ENCODE peak calls at places on chromosome 2, in nine cellular contexts. W, D, F, B, T, I, R, E and Z are unnamed samples.

GRCh38 chr2:239190921-239191885 is 209.6 kb downstream of the HDAC4 start:
- DNase-seq in R (no peak), F (no peak), D (no peak), B (no peak), T (peak), W (peak), I (no peak), E (no peak), Z (peak)

GRCh38 chr2:201908901-201909300 is 102.6 kb downstream of the CDK15 start:
- DNase-seq in E (no peak), I (peak), B (peak), T (no peak), R (no peak), D (no peak), F (no peak), W (no peak), Z (no peak)

GRCh38 chr2:10632230-10632629 is 57.5 kb downstream of the NOL10 start:
- DNase-seq in B (no peak), D (no peak), T (no peak), F (no peak), R (no peak), E (no peak), I (no peak), W (no peak), Z (no peak)

GRCh38 chr2:24993797-24994196 is 22.0 kb upstream of the DNAJC27 start:
- DNase-seq in E (no peak), R (no peak), F (no peak), B (peak), T (no peak), D (no peak), W (no peak), I (no peak), Z (no peak)

GRCh38 chr2:1989216-1989615 is 244.9 kb upstream of the PXDN start:
- DNase-seq in W (no peak), T (no peak), E (no peak), B (no peak), R (no peak), F (no peak), D (no peak), I (no peak), Z (peak)

GRCh38 chr2:7841751-7842150 is 840.1 kb upstream of the ID2 start:
- DNase-seq in T (no peak), R (no peak), E (no peak), D (no peak), W (no peak), B (no peak), F (no peak), I (no peak), Z (no peak)

GRCh38 chr2:240250985-240251847 is 110.8 kb upstream of the OTOS start:
- DNase-seq in W (peak), R (peak), D (no peak), F (peak), E (no peak), B (peak), I (no peak), T (peak), Z (peak)

GRCh38 chr2:215832791-215833190 is 180.6 kb downstream of the MREG start:
- DNase-seq in D (no peak), F (peak), R (peak), W (no peak), T (no peak), E (no peak), B (no peak), I (no peak), Z (no peak)

GRCh38 chr2:96540136-96540535 is 3.6 kb downstream of the ARID5A start:
- DNase-seq in R (peak), D (no peak), F (no peak), E (no peak), I (no peak), W (no peak), B (peak), T (peak), Z (no peak)

GRCh38 chr2:13638181-13638580 is 921.4 kb downstream of the TRIB2 start:
- DNase-seq in T (no peak), F (no peak), D (no peak), R (no peak), I (no peak), W (no peak), E (no peak), B (peak), Z (no peak)

GRCh38 chr2:234329202-234329930 is 167.5 kb downstream of the ARL4C start:
- DNase-seq in F (no peak), D (no peak), W (no peak), T (no peak), I (no peak), R (no peak), E (no peak), B (peak), Z (no peak)

GRCh38 chr2:124323321-124323720 is 298.2 kb downstream of the CNTNAP5 start:
- DNase-seq in E (no peak), B (no peak), I (no peak), W (no peak), R (peak), T (no peak), F (no peak), D (no peak), Z (no peak)

GRCh38 chr2:91442246-91442905 is 2750.9 kb downstream of the RPIA start:
- DNase-seq in F (no peak), E (no peak), B (no peak), D (peak), R (no peak), T (peak), W (peak), I (no peak), Z (peak)

GRCh38 chr2:126761981-126762878 is 106.3 kb downstream of the GYPC start:
- DNase-seq in B (no peak), F (no peak), T (peak), R (no peak), I (no peak), D (no peak), W (no peak), E (no peak), Z (peak)

GRCh38 chr2:200735061-200735460 is 76.6 kb upstream of the BZW1 start:
- DNase-seq in W (no peak), I (no peak), R (no peak), D (no peak), T (no peak), F (no peak), B (no peak), E (no peak), Z (peak)

GRCh38 chr2:212921061-212921460 is 230.4 kb downstream of the IKZF2 start:
- DNase-seq in R (no peak), B (no peak), E (no peak), D (no peak), I (no peak), T (no peak), F (no peak), W (no peak), Z (no peak)

GRCh38 chr2:149645391-149645790 is 57.8 kb upstream of the MMADHC start:
- DNase-seq in T (no peak), B (peak), E (no peak), I (no peak), D (no peak), R (no peak), W (no peak), F (no peak), Z (no peak)

GRCh38 chr2:240479561-240479960 is 44.1 kb downstream of the GPC1 start:
- DNase-seq in W (no peak), D (no peak), F (no peak), R (no peak), E (no peak), B (no peak), I (no peak), T (peak), Z (no peak)

GRCh38 chr2:100178085-100178788 is 35.8 kb upstream of the AFF3 start:
- DNase-seq in B (peak), W (peak), D (no peak), F (no peak), I (no peak), E (peak), R (peak), T (no peak), Z (no peak)

GRCh38 chr2:61853086-61853847 is 593 bp downstream of the FAM161A start:
- DNase-seq in E (no peak), F (peak), D (peak), R (peak), B (no peak), I (no peak), W (peak), T (peak), Z (no peak)

GRCh38 chr2:186205243-186205642 is 280.8 kb upstream of the ZC3H15 start:
- DNase-seq in F (no peak), E (no peak), I (no peak), D (no peak), W (no peak), B (no peak), T (no peak), R (no peak), Z (no peak)

GRCh38 chr2:392921-393270 is 105.0 kb upstream of the ALKAL2 start:
- DNase-seq in W (no peak), D (no peak), F (no peak), R (no peak), E (no peak), T (no peak), B (no peak), I (no peak), Z (no peak)

GRCh38 chr2:46257980-46258379 is 39.2 kb upstream of the EPAS1 start:
- DNase-seq in B (no peak), F (no peak), T (no peak), R (no peak), E (no peak), W (no peak), D (no peak), I (no peak), Z (no peak)

GRCh38 chr2:147449323-147450080 is 395.3 kb upstream of the ACVR2A start:
- DNase-seq in B (no peak), F (no peak), W (no peak), D (no peak), R (no peak), T (no peak), E (no peak), I (no peak), Z (no peak)

GRCh38 chr2:147389218-147389617 is 455.6 kb upstream of the ACVR2A start:
- DNase-seq in D (no peak), B (no peak), F (no peak), R (no peak), E (no peak), W (no peak), T (no peak), I (no peak), Z (no peak)

GRCh38 chr2:218816561-218817011 is 15.0 kb downstream of the PRKAG3 start:
- DNase-seq in I (no peak), R (no peak), D (no peak), F (no peak), W (no peak), B (no peak), E (no peak), T (no peak), Z (peak)

GRCh38 chr2:224145751-224146355 is 106.8 kb upstream of the SERPINE2 start:
- DNase-seq in W (no peak), D (no peak), I (peak), E (no peak), F (no peak), B (peak), R (peak), T (no peak), Z (no peak)

GRCh38 chr2:128196026-128196822 is 105.2 kb downstream of the UGGT1 start:
- DNase-seq in I (no peak), W (no peak), F (peak), E (no peak), R (no peak), T (no peak), B (peak), D (no peak), Z (no peak)

GRCh38 chr2:9770308-9771100 is 72.8 kb upstream of the TAF1B start:
- DNase-seq in R (peak), W (peak), E (peak), T (peak), D (peak), B (peak), F (peak), I (peak), Z (no peak)

GRCh38 chr2:61356261-61356957 is 114.5 kb downstream of the USP34 start:
- DNase-seq in E (no peak), I (no peak), B (peak), W (no peak), R (peak), F (no peak), T (no peak), D (no peak), Z (no peak)

GRCh38 chr2:101331202-101331601 is 22.7 kb upstream of the RNF149 start:
- DNase-seq in E (no peak), F (no peak), W (no peak), T (no peak), D (no peak), I (no peak), B (no peak), R (no peak), Z (no peak)

GRCh38 chr2:20165677-20166509 is 59.0 kb downstream of the SDC1 start:
- DNase-seq in R (no peak), B (no peak), I (no peak), W (no peak), E (no peak), F (no peak), T (peak), D (no peak), Z (no peak)

GRCh38 chr2:24421668-24422067 is 61.3 kb upstream of the ITSN2 start:
- DNase-seq in D (peak), W (peak), E (peak), B (peak), I (no peak), F (peak), R (peak), T (no peak), Z (no peak)

GRCh38 chr2:20378891-20379519 is 28.4 kb upstream of the PUM2 start:
- DNase-seq in D (no peak), I (no peak), T (peak), F (peak), R (peak), W (peak), B (peak), E (peak), Z (peak)

GRCh38 chr2:225400060-225400511 is 576 bp downstream of the NYAP2 start:
- DNase-seq in I (no peak), E (peak), W (peak), T (no peak), F (no peak), R (peak), B (peak), D (peak), Z (no peak)

GRCh38 chr2:75260946-75261345 is 61.6 kb upstream of the TACR1 start:
- DNase-seq in D (no peak), W (no peak), I (no peak), E (no peak), B (no peak), R (no peak), T (no peak), F (no peak), Z (no peak)

GRCh38 chr2:71799013-71799575 is 345.7 kb downstream of the DYSF start:
- DNase-seq in B (no peak), F (no peak), W (no peak), R (no peak), I (no peak), D (no peak), E (no peak), T (no peak), Z (no peak)

DNA sequence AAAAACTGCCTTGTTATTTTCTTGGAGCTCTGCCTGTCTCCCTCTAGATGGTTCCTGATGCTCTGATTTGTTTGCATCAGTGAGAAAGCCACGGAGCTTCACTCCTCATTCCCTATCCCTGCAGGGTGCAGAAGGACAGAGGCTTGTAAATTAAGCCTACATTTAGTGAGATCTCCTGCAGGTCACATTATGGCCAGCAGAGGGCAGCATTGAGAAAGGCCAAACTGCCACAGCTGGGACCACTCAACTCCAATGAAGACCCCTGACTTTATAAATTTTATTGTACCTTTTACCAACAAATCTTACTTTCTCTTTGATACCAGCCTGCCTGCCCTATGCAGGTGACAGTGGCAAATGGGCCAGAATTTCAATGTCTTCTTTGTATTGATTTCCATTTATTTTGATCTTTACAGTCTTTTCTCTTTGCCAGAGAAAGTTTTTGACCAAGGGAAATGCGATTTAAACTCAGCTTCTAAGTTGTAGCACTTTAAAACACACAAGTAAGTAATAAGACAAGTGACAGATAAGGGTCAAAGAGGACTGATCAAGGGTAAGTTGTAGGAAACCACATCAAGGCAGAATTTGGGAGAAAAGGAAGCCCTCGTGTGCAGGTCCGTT is 1029.1 kb upstream of the KLHL29 start:
- DNase-seq in D (peak), R (peak), T (no peak), F (peak), E (peak), W (peak), I (no peak), B (peak), Z (no peak)
- TF ChIP-seq CTCF in D (peak), R (peak), T (peak), F (peak), E (peak), W (peak), I (peak), B (peak), Z (peak)

DNA sequence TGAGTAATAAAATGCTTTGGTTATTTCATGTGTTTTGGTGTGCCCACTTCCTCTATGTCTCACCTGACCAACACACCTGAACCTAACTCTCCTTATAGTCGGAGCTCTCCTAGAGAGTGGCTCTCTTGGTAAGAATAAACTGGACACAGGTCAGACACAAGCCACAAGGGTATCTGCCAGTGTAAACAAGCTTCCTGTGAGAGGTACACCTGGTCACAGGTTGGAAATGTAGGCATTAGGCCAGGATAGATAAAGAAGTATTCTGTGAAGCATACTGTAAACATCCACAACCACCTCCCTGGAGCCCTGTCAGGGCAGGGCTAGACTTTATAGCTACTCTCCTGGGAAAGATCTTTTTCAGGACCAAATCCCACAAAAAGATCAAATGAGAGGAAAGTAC is 69.4 kb downstream of the ZDBF2 start:
- DNase-seq in B (no peak), T (no peak), E (no peak), R (no peak), I (no peak), F (no peak), D (no peak), W (no peak), Z (no peak)
- TF ChIP-seq CTCF in B (no peak), T (no peak), E (no peak), R (no peak), I (no peak), F (no peak), D (no peak), W (no peak), Z (no peak)

GRCh38 chr2:227374158-227374557 is 4.9 kb downstream of the TM4SF20 start:
- DNase-seq in B (peak), F (no peak), I (no peak), D (no peak), T (no peak), R (no peak), E (no peak), W (no peak), Z (no peak)
- TF ChIP-seq CTCF in B (no peak), F (no peak), I (no peak), D (no peak), T (no peak), R (no peak), E (no peak), W (no peak), Z (no peak)

DNA sequence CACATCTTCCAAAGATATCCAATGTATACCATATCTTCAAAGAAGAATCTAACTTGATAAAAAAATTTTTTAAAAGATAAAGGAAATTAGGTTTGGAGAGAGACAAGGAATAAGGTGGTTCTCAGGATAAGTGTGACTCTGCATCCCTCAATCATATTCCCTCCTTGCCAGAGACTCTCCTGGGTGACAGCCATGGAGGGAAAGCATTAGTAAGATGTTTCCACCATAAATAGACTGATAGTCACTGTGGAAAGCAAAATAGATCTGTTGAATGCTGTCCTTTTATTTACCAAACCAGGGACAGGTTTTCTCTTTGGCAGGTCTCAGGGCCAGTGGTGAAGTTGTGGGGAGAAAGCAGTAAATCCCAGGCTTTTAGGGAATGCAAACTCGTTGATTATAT is 107.6 kb downstream of the PRPF40A start:
- DNase-seq in W (no peak), D (no peak), F (no peak), E (no peak), T (no peak), I (no peak), B (no peak), R (no peak), Z (no peak)
- TF ChIP-seq CTCF in W (no peak), D (no peak), F (no peak), E (no peak), T (no peak), I (no peak), B (no peak), R (no peak), Z (no peak)

DNA sequence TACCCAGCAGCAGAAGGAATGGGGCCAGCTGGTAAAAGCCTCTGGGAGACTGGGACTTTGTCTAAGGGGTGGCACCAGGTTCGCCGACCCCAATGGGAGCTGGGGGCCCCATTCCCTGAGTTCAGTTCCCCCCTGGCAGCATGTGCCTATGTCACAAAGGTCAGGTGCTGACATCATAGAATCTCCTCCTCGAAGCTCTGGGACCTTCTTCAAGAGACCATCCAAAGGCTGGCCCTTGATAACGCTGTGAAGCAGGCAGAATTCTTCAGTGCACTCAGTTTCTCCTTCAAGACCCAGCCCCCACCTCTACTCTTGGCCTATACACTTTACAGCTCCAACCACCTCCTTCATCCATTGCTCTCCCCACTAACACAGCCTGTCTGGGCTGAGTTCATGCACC is at the start of gene PRR30:
- DNase-seq in T (no peak), B (no peak), E (no peak), F (no peak), I (no peak), R (no peak), W (no peak), D (no peak), Z (no peak)
- TF ChIP-seq CTCF in T (no peak), B (no peak), E (no peak), F (no peak), I (no peak), R (no peak), W (no peak), D (no peak), Z (no peak)

GRCh38 chr2:197571622-197572271 is 55.9 kb downstream of the MOB4 start:
- DNase-seq in F (no peak), E (no peak), W (no peak), D (no peak), R (peak), I (no peak), B (peak), T (no peak), Z (no peak)
- TF ChIP-seq CTCF in F (no peak), E (no peak), W (no peak), D (no peak), R (no peak), I (no peak), B (no peak), T (no peak), Z (no peak)